ENCODE peak calls at places on chromosomes 7 and 10, in five cellular contexts. E is foreskin fibroblast, K is psoas muscle, X is AG04449, Z is lung. G is an unnamed sample.

GRCh38 chr10:110395350-110396283 is 90.9 kb upstream of the SMNDC1 start:
- DNase-seq in K (no peak), E (peak), Z (peak), X (peak), G (peak)

GRCh38 chr10:89164080-89164479 is 43.0 kb downstream of the CH25H start:
- DNase-seq in Z (no peak), K (no peak), E (no peak), X (no peak), G (no peak)

GRCh38 chr7:618539-619355 is 99.1 kb upstream of the PDGFA start:
- DNase-seq in X (no peak), Z (no peak), K (peak), E (no peak), G (no peak)

GRCh38 chr7:117012284-117013174 is 59.2 kb downstream of the ST7 start:
- DNase-seq in Z (no peak), X (no peak), E (peak), K (no peak), G (peak)

GRCh38 chr7:135160098-135160857 is 10.2 kb downstream of the CYREN start:
- DNase-seq in Z (no peak), K (no peak), X (no peak), E (peak), G (no peak)

GRCh38 chr10:122164815-122165491 is 106.1 kb upstream of the BTBD16 start:
- DNase-seq in Z (no peak), X (no peak), E (no peak), K (no peak), G (no peak)

GRCh38 chr10:127151541-127151940 is 44.9 kb downstream of the INSYN2A start:
- DNase-seq in X (no peak), E (no peak), Z (no peak), K (no peak), G (no peak)

GRCh38 chr10:3935933-3936359 is 150.9 kb upstream of the KLF6 start:
- DNase-seq in E (peak), X (no peak), Z (no peak), K (no peak), G (no peak)

GRCh38 chr7:22934473-22935065 is 79.4 kb downstream of the HYCC1 start:
- DNase-seq in Z (no peak), X (no peak), K (no peak), E (peak), G (no peak)

GRCh38 chr10:35420827-35421552 is 84.7 kb downstream of the CCNY start:
- DNase-seq in K (no peak), X (no peak), E (no peak), Z (no peak), G (no peak)

GRCh38 chr10:59027975-59028640 is 148.3 kb upstream of the PHYHIPL start:
- DNase-seq in Z (no peak), X (no peak), K (no peak), E (peak), G (peak)

GRCh38 chr10:43040482-43041256 is 36.2 kb upstream of the RET start:
- DNase-seq in X (no peak), K (no peak), E (no peak), Z (no peak), G (no peak)

GRCh38 chr7:7491044-7491443 is 44.6 kb downstream of the COL28A1 start:
- DNase-seq in E (peak), X (no peak), K (no peak), Z (no peak), G (no peak)

GRCh38 chr7:135917721-135918120 is 59.4 kb downstream of the MTPN start:
- DNase-seq in Z (no peak), K (no peak), E (no peak), X (no peak), G (no peak)

GRCh38 chr7:56074371-56074791 is 10.3 kb downstream of the SUMF2 start:
- DNase-seq in X (no peak), Z (peak), K (peak), E (peak), G (peak)

GRCh38 chr7:73451780-73452398 is 18.3 kb downstream of the FZD9 start:
- DNase-seq in K (no peak), E (peak), Z (no peak), X (no peak), G (peak)

GRCh38 chr7:127208351-127208750 is 44.4 kb downstream of the GRM8 start:
- DNase-seq in Z (no peak), E (no peak), K (no peak), X (no peak), G (no peak)

GRCh38 chr10:3511483-3511882 is 273.5 kb downstream of the KLF6 start:
- DNase-seq in E (no peak), Z (no peak), X (no peak), K (no peak), G (no peak)

GRCh38 chr10:10475812-10476211 is 541.9 kb upstream of the CELF2 start:
- DNase-seq in E (no peak), X (no peak), Z (no peak), K (no peak), G (no peak)

GRCh38 chr10:95389982-95390381 is 99.2 kb upstream of the PDLIM1 start:
- DNase-seq in Z (no peak), E (no peak), K (no peak), X (no peak), G (no peak)
- TF ChIP-seq CTCF in Z (no peak), E (no peak), K (no peak), X (no peak), G (no peak)

DNA sequence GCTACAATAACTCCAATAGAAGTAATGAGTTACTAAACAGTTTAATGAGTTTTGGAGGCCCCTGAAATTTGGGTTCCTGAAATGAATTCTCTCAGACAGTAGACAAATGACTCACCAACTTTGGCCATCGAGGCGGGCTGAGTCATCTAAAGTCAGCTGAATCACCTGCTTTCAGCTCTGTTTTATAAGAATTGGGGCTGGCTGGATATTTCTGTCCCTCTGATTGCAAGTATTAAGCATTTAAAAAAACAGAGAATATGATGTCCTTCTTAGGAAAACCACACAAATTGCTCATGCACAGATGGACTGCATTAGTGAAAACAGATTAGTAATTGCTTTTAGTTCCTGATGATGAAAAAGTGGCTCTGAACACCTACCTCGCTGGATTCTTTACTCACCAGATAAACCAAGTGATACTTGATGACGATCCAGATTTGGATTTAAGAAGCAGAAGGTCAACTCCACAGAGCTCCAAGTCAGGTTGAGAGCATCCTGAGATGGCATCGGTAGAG is 59.1 kb downstream of the ZNF365 start:
- DNase-seq in K (peak), Z (peak), E (peak), X (peak), G (peak)
- H3K4me3 ChIP-seq in K (no peak), Z (no peak), E (no peak), X (no peak), G (no peak)

GRCh38 chr7:4883352-4884144 is at the start of gene RADIL:
- DNase-seq in E (peak), Z (peak), K (peak), X (peak), G (peak)
- TF ChIP-seq CTCF in E (peak), Z (peak), K (peak), X (peak), G (peak)

GRCh38 chr10:100729877-100730738 is 15.3 kb upstream of the PAX2 start:
- DNase-seq in E (no peak), X (no peak), Z (no peak), K (no peak), G (no peak)
- H3K4me3 ChIP-seq in E (no peak), X (no peak), Z (no peak), K (peak), G (no peak)

GRCh38 chr7:99949645-99950228 is 20.3 kb upstream of the GJC3 start:
- DNase-seq in K (no peak), X (no peak), E (peak), Z (no peak), G (no peak)
- TF ChIP-seq CTCF in K (peak), X (no peak), E (peak), Z (peak), G (peak)

GRCh38 chr10:61984803-61985418 is 83.4 kb downstream of the ARID5B start:
- DNase-seq in K (no peak), E (no peak), X (no peak), Z (no peak), G (no peak)
- H3K4me3 ChIP-seq in K (no peak), E (no peak), X (no peak), Z (no peak), G (no peak)

DNA sequence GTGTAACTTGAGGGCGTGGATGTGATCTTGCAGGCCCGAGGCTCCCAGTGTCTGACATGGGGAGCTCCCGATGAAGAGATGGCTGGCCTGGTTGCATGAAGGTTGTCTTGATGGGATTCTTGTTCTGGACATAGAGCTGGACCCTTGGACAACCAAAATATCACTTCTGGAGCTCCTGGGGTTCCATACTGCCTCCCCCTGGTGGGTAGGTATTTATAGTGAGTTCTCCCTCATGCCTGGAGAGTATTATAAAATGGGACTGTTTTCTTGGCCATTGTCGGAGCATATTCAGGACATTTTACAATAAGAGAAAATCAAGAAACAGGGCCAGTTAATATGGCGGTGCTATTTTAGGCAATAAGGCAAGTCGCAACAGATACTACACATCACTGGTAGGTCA is 32.6 kb upstream of the GIMAP8 start:
- DNase-seq in X (no peak), E (no peak), K (no peak), Z (no peak), G (no peak)
- TF ChIP-seq CTCF in X (no peak), E (no peak), K (no peak), Z (no peak), G (no peak)

DNA sequence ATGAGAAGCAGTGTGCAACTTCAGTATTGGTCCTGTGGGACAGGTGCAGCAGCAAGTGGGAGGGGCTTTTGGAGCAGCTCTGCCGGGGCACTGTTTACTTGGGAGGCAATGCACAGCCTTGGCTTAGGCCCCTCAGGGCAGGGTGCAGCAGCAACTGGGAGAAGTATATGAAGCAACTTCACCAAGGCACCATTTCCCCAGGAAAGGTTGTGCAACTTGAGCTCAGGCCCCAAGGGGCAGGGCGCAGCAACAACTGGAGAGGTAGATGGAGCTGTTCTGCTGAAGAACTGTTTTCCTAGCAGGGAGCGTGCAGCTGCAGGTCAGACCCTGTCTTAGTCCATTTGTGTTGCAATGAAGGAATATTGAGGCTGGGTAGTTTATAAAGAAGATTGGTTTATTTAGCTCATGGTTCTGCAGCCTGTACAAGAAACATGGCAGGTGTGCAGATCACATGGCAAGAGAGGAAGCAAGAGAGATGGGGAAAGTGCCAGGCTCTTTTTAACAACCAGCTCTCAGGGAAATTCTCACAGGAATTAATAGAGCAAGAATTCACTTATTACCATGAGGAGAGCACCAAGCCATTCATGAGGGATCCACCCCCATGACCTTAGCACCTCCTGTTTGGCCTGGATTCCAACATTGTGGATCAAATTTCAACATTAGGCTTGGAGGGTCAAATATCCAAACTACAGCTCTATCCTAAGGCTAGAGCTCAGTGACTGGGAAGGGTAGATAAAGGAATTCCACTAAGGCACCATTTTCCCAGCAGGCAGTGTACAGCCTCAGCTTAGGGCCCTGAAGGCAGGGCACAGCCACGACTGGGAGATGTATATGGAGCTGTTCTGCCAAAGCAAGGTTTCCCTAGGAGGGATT is 10.9 kb downstream of the GPR141 start:
- DNase-seq in K (no peak), X (no peak), E (no peak), Z (no peak), G (no peak)
- H3K4me3 ChIP-seq in K (no peak), X (no peak), E (no peak), Z (no peak), G (no peak)

DNA sequence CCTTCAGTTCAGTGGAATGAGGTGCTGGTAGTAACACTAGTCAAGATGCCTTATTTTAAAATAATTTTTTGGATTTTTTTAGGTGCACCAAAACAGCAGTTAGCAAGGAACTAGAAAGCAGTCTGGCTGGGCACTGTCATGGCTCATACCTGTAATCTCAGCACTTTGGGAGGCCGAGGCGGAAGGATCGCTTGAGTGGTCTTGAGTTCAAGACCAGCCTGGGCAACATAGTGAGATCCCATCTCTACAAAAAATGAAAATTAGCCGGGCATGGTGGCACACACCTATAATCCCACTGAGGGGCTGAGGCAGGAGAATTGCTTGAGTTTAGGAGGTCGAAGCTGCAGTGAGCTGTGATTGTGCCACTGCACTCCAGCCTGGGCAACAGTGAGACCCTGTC is 25.8 kb downstream of the PLA2G12B start:
- DNase-seq in X (no peak), E (no peak), Z (no peak), K (no peak), G (no peak)
- TF ChIP-seq CTCF in X (no peak), E (no peak), Z (no peak), K (no peak), G (no peak)

DNA sequence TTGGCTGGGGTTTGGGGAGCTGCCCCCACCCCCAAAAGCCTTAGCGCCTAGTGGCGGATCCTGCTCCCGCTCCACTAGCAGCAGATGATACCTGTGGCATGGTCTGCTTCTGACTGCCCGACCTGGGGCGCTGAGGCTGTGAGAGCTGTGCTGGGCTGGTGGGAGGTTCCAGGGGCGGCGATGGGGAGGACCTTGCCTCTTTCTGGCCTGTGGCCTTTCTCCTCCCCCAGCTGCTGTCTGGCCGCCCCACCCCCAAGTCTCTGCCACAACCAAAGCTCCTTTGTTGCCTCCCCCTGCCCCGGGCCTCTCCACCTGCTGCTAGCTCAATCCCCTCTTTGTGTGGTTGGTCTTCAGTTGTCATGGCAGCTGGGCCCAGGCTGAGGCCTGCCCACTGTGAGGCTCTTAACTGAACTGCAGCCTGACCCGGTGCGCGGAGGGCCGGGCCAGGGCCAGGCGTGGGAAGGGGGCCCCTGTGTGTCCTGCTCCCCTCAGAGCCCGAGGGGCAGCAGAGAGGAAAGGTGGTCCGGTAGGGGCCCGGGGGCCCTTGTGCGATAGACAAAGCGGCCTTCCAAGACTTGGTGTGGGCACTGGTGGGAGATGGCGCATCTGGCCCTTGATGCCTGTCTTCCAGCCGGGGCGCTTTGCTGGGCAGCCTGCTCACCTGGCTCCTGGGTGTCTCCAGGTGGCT is 4.7 kb downstream of the ZNF775 start:
- DNase-seq in Z (no peak), K (no peak), E (no peak), X (no peak), G (no peak)
- H3K4me3 ChIP-seq in Z (no peak), K (no peak), E (no peak), X (no peak), G (no peak)

G was measured in astrocyte of the cerebellum.